ENCODE peak calls at places on chromosomes 7 and 10, in five cellular contexts. Z is lower lobe of right lung; W is T-helper 2 cell; Y is HFFc6; V is activated naive CD4-positive, alpha-beta T cell treated with Interleukin-2 at 50 U/mL for 16 hours. X is an unnamed sample.

GRCh38 chr10:3803295-3803883 is 18.4 kb upstream of the KLF6 start:
- DNase-seq in Z (no peak), Y (no peak), W (no peak), V (peak), X (no peak)

GRCh38 chr7:151566897-151567320 is 47.2 kb upstream of the RHEB start:
- DNase-seq in W (no peak), Z (no peak), Y (peak), V (no peak), X (no peak)

GRCh38 chr7:151390594-151391357 is 19.1 kb downstream of the WDR86 start:
- DNase-seq in W (no peak), Y (no peak), V (no peak), Z (peak), X (no peak)

GRCh38 chr7:69365588-69366241 is 232.6 kb upstream of the AUTS2 start:
- DNase-seq in Y (no peak), V (no peak), Z (no peak), W (no peak), X (no peak)

GRCh38 chr10:117375360-117376147 is at the start of gene PDZD8:
- DNase-seq in Z (peak), V (peak), W (peak), Y (peak), X (no peak)

GRCh38 chr10:88227342-88228018 is 355.6 kb downstream of the RNLS start:
- DNase-seq in Y (no peak), W (no peak), V (no peak), Z (no peak), X (no peak)

GRCh38 chr10:17835688-17836087 is 26.5 kb downstream of the MRC1 start:
- DNase-seq in Y (peak), V (no peak), Z (no peak), W (no peak), X (peak)

GRCh38 chr7:137916564-137916963 is 69.8 kb upstream of the DGKI start:
- DNase-seq in V (no peak), W (no peak), Y (no peak), Z (no peak), X (no peak)

GRCh38 chr10:806451-807162 is 117.1 kb upstream of the DIP2C start:
- DNase-seq in W (no peak), Z (no peak), Y (no peak), V (no peak), X (no peak)

GRCh38 chr10:26555719-26556368 is 117.7 kb downstream of the APBB1IP start:
- DNase-seq in Z (peak), Y (peak), V (no peak), W (no peak), X (peak)

GRCh38 chr10:86340176-86340990 is 26.2 kb downstream of the GRID1 start:
- DNase-seq in Z (peak), V (no peak), Y (no peak), W (no peak), X (no peak)

GRCh38 chr7:36844374-36844773 is 120.1 kb upstream of the AOAH start:
- DNase-seq in V (no peak), Z (no peak), W (no peak), Y (no peak), X (no peak)

GRCh38 chr7:43151076-43151475 is 38.6 kb downstream of the HECW1 start:
- DNase-seq in V (no peak), Y (no peak), W (no peak), Z (no peak), X (no peak)

GRCh38 chr10:132900211-132900756 is 42.1 kb downstream of the CFAP46 start:
- DNase-seq in V (no peak), Y (no peak), W (no peak), Z (peak), X (no peak)

GRCh38 chr7:5769571-5769970 is 11.9 kb downstream of the RNF216 start:
- DNase-seq in W (no peak), V (no peak), Y (no peak), Z (no peak), X (no peak)

GRCh38 chr7:102205915-102206314 is 80.8 kb upstream of the SH2B2 start:
- DNase-seq in V (no peak), W (no peak), Y (no peak), Z (no peak), X (no peak)

GRCh38 chr7:47153076-47153475 is 428.8 kb downstream of the TNS3 start:
- DNase-seq in W (no peak), Z (no peak), Y (peak), V (no peak), X (no peak)

GRCh38 chr7:22720791-22721786 is 5.9 kb upstream of the IL6 start:
- DNase-seq in Z (no peak), W (no peak), Y (no peak), V (no peak), X (no peak)

GRCh38 chr7:8481096-8481495 is 47.7 kb downstream of the NXPH1 start:
- DNase-seq in Y (no peak), W (no peak), Z (no peak), V (no peak), X (no peak)

GRCh38 chr7:155280446-155281410 is 16.9 kb upstream of the INSIG1 start:
- DNase-seq in Z (no peak), Y (no peak), V (no peak), W (no peak), X (no peak)

GRCh38 chr7:36749282-36749960 is 25.1 kb upstream of the AOAH start:
- DNase-seq in Y (no peak), V (no peak), W (no peak), Z (no peak), X (no peak)

GRCh38 chr10:576130-576465 is 113.4 kb downstream of the DIP2C start:
- DNase-seq in W (no peak), Y (no peak), V (no peak), Z (peak), X (peak)

GRCh38 chr7:34060548-34060947 is 155.2 kb downstream of the BMPER start:
- DNase-seq in Y (peak), Z (no peak), V (no peak), W (no peak), X (no peak)

GRCh38 chr7:108875139-108875538 is 305.5 kb downstream of the DNAJB9 start:
- DNase-seq in W (no peak), Y (no peak), Z (no peak), V (no peak), X (no peak)

GRCh38 chr7:157568785-157569584 is 232.2 kb downstream of the DNAJB6 start:
- DNase-seq in Z (peak), W (no peak), V (peak), Y (peak), X (no peak)

GRCh38 chr10:132965411-132966057 is 23.2 kb upstream of the CFAP46 start:
- DNase-seq in Z (no peak), V (no peak), Y (no peak), W (no peak), X (peak)

GRCh38 chr7:155377837-155378579 is 79.9 kb upstream of the EN2 start:
- DNase-seq in Z (no peak), W (no peak), Y (no peak), V (no peak), X (no peak)

GRCh38 chr10:129621694-129622093 is 154.7 kb downstream of the MGMT start:
- DNase-seq in W (no peak), Y (no peak), V (no peak), Z (no peak), X (no peak)

GRCh38 chr7:105149827-105150226 is 135.8 kb downstream of the KMT2E start:
- DNase-seq in Z (no peak), Y (peak), V (no peak), W (no peak), X (peak)

GRCh38 chr7:118052330-118052729 is 131.6 kb upstream of the LSM8 start:
- DNase-seq in Y (no peak), W (no peak), Z (no peak), V (no peak), X (no peak)

GRCh38 chr10:14736600-14737081 is 38.1 kb downstream of the FAM107B start:
- DNase-seq in W (no peak), Z (no peak), V (no peak), Y (peak), X (no peak)

GRCh38 chr10:93469454-93469853 is 12.7 kb downstream of the MYOF start:
- DNase-seq in Z (no peak), Y (peak), V (no peak), W (no peak), X (no peak)